ENCODE peak calls at places on chromosomes 1 and 21, in ten cellular contexts. Y, K, S, E, T, Q, U, X, J and D are unnamed samples.

GRCh38 chr1:240189386-240189989 is 97.8 kb downstream of the FMN2 start:
- DNase-seq in Y (peak), K (peak), S (peak), E (peak), T (no peak), Q (peak), U (no peak), X (no peak), J (no peak), D (no peak)

GRCh38 chr21:37452222-37452621 is 85.6 kb downstream of the DYRK1A start:
- DNase-seq in Y (no peak), K (no peak), S (peak), E (no peak), T (no peak), Q (no peak), U (no peak), X (no peak), J (no peak), D (no peak)

GRCh38 chr1:207891148-207891547 is 19.8 kb downstream of the CD34 start:
- DNase-seq in Y (no peak), K (no peak), S (no peak), E (no peak), T (no peak), Q (no peak), U (no peak), X (peak), J (no peak), D (no peak)

GRCh38 chr1:209808059-209808494 is 2.1 kb upstream of the IRF6 start:
- DNase-seq in Y (peak), K (no peak), S (peak), E (peak), T (no peak), Q (peak), U (no peak), X (no peak), J (no peak), D (no peak)

GRCh38 chr1:195574511-195574910 is 1033.7 kb downstream of the KCNT2 start:
- DNase-seq in Y (no peak), K (no peak), S (no peak), E (no peak), T (no peak), Q (no peak), U (no peak), X (no peak), J (no peak), D (no peak)

GRCh38 chr1:214216779-214217178 is 64.2 kb upstream of the SMYD2 start:
- DNase-seq in Y (no peak), K (no peak), S (no peak), E (no peak), T (no peak), Q (peak), U (no peak), X (peak), J (no peak), D (no peak)

GRCh38 chr1:74729741-74730478 is 2.9 kb downstream of the CRYZ start:
- DNase-seq in Y (peak), K (no peak), S (peak), E (no peak), T (no peak), Q (peak), U (no peak), X (no peak), J (no peak), D (no peak)

GRCh38 chr1:228161866-228162265 is 3.7 kb upstream of the IBA57 start:
- DNase-seq in Y (no peak), K (no peak), S (no peak), E (no peak), T (no peak), Q (no peak), U (no peak), X (no peak), J (no peak), D (peak)

GRCh38 chr1:45334308-45335245 is 5.4 kb upstream of the TOE1 start:
- DNase-seq in Y (no peak), K (peak), S (no peak), E (no peak), T (no peak), Q (no peak), U (no peak), X (no peak), J (no peak), D (no peak)

DNA sequence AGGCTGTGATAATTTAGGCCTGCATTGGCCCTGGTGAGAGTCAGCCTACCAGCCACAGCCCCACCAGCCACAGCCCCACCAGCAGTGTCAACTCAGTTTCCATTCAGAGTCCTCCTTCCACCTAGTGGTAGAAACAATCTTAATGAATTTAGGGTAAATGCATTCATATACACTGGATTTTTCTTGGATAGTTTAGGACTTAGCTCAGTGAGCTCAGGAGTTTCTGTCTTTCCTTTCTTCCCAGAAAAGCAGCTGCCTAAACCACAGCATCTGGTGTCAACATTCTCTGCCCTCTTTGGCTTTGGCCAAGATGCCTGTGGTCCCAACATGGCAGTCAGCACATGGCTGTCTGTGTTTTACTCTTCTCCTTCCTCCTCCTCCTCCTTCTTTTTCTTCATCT is 94.0 kb downstream of the CLIC6 start:
- DNase-seq in Y (no peak), K (no peak), S (no peak), E (no peak), T (no peak), Q (no peak), U (no peak), X (no peak), J (no peak), D (no peak)
- TF ChIP-seq EP300 in Y (no peak), K (no peak), S (no peak), E (no peak), T (no peak), Q (no peak), U (no peak), X (no peak), J (no peak), D (no peak)

DNA sequence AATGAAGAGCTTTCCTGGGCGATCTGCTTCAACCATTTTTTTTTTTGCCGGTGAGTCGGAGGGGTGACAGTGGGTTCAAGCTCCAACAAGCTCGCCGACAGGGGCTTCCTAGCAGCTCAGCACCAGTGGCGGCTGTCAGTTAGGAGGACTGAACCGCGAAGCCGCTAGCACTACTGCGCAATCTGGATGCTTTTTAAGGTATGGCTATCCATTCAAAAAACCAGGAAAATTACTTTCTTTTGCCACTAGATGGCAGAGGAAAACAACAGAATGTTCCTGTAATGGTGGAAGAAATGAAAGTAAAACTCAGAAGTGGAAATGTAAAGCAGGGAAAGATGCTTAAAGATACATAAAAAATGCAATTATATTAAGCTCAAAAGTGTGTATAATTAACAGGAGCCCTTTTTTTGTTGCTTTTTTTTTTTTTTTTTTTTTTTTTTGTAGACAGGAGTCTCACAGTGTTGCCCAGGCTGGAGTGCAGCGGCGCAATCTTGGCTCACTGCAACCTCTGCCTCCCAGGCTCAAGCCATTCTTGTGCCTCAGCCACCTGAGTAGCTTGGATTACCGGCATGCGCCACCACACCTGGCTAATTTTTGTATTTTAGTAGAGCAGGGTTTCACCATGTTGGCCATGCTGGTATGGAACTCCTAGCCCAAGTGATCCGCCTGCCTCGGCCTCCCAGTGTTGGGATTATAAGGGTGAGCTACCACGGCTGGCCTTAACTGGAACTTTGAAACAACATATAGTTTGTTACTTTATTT is 8.5 kb downstream of the KYAT3 start:
- DNase-seq in Y (peak), K (no peak), S (peak), E (no peak), T (peak), Q (peak), U (no peak), X (no peak), J (no peak), D (no peak)
- TF ChIP-seq EP300 in Y (no peak), K (no peak), S (no peak), E (no peak), T (no peak), Q (no peak), U (no peak), X (no peak), J (no peak), D (no peak)

DNA sequence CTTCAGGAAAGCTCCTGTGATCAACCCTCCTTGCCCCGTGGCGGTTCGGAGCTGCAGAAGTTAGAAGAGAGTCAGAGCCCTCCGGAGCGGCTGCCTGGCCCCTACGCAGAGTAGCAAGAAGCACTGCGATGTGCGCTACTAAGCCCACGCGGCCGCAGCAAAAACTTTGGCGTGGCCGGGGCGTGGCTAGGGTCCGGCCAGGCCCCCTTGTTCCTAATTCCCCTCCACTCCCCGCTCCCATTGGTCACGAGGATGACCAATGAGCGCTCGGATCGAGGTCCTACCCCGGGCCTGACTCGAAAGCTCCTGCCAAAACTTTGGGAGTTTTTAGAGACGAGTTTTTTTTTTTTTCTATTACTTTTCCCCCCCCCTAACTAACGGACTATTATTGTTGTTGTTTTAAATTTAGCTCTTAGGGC is at the start of gene HLX:
- DNase-seq in Y (peak), K (peak), S (peak), E (peak), T (peak), Q (peak), U (peak), X (peak), J (peak), D (peak)
- TF ChIP-seq EP300 in Y (no peak), K (no peak), S (no peak), E (no peak), T (no peak), Q (no peak), U (no peak), X (no peak), J (no peak), D (no peak)

DNA sequence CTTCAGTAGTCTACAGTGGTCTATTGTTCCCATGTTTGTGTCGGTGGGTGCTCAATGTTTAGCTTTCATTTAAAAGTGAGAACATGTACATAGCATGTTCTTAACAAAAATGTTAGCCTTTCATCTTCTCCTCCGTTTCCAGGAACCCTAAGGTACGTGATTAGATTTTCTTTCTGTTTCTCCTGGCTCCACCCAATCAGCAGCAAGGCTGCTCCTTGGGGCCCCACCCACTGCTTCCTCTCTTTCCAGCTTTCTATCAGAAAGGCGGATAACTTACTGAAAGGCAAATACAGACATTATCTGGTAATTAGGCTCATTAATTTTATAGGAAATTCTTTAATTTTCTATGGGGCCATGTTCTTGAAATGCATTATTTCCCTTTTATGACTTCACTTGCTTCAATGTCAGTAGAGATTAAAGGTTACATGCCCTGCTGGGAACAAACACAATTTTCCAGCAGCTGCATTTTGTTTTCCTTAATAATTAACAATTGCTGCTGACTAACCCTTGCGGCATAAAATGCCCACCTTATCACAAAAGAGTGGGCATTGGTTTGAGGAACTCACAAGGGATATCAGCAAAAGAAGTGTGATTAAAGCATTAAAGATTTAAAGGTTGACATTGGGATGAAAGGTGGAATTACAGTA is 324.9 kb upstream of the SNX7 start:
- DNase-seq in Y (no peak), K (no peak), S (no peak), E (peak), T (no peak), Q (no peak), U (no peak), X (peak), J (no peak), D (no peak)
- TF ChIP-seq EP300 in Y (no peak), K (no peak), S (no peak), E (no peak), T (no peak), Q (no peak), U (no peak), X (no peak), J (no peak), D (no peak)